ENCODE peak calls at places on chromosomes 16 and 17, in six cellular contexts. One of them, this sample, is unnamed.

GRCh38 chr17:862584-862983 is 80.4 kb downstream of the MRM3 start:
- DNase-seq in fibroblast of lung: no peak
- DNase-seq in ascending aorta: no peak
- DNase-seq in HCT116: no peak
- DNase-seq in cardiac muscle cell: no peak
- DNase-seq in IMR-90: no peak
- DNase-seq in this sample: no peak

GRCh38 chr16:13441675-13442074 is 478.3 kb upstream of the ERCC4 start:
- DNase-seq in HCT116: no peak
- DNase-seq in cardiac muscle cell: no peak
- DNase-seq in fibroblast of lung: no peak
- DNase-seq in IMR-90: no peak
- DNase-seq in ascending aorta: no peak
- DNase-seq in this sample: no peak

GRCh38 chr17:68613739-68614298 is 12.7 kb upstream of the FAM20A start:
- DNase-seq in ascending aorta: no peak
- DNase-seq in IMR-90: no peak
- DNase-seq in HCT116: peak; percentile 62
- DNase-seq in cardiac muscle cell: peak; percentile 92
- DNase-seq in fibroblast of lung: peak; percentile 71
- DNase-seq in this sample: peak; percentile 70

GRCh38 chr16:17070882-17071592 is 399.7 kb downstream of the XYLT1 start:
- DNase-seq in ascending aorta: peak; percentile 16
- DNase-seq in HCT116: no peak
- DNase-seq in fibroblast of lung: no peak
- DNase-seq in cardiac muscle cell: peak; percentile 8
- DNase-seq in IMR-90: no peak
- DNase-seq in this sample: peak; percentile 66

GRCh38 chr17:80564545-80564944 is 19.9 kb downstream of the RPTOR start:
- DNase-seq in HCT116: no peak
- DNase-seq in cardiac muscle cell: no peak
- DNase-seq in fibroblast of lung: no peak
- DNase-seq in IMR-90: no peak
- DNase-seq in ascending aorta: no peak
- DNase-seq in this sample: no peak

GRCh38 chr16:3816326-3816725 is 64.2 kb downstream of the CREBBP start:
- DNase-seq in ascending aorta: no peak
- DNase-seq in HCT116: no peak
- DNase-seq in cardiac muscle cell: no peak
- DNase-seq in fibroblast of lung: no peak
- DNase-seq in IMR-90: no peak
- DNase-seq in this sample: no peak

GRCh38 chr17:13751485-13751793 is 149.7 kb upstream of the HS3ST3A1 start:
- DNase-seq in IMR-90: no peak
- DNase-seq in fibroblast of lung: no peak
- DNase-seq in cardiac muscle cell: no peak
- DNase-seq in HCT116: no peak
- DNase-seq in ascending aorta: no peak
- DNase-seq in this sample: no peak

GRCh38 chr17:64426584-64426983 is 22.3 kb upstream of the MILR1 start:
- DNase-seq in HCT116: no peak
- DNase-seq in fibroblast of lung: no peak
- DNase-seq in cardiac muscle cell: no peak
- DNase-seq in IMR-90: no peak
- DNase-seq in ascending aorta: no peak
- DNase-seq in this sample: no peak

GRCh38 chr17:19338031-19338990 is 24.2 kb downstream of the B9D1 start:
- DNase-seq in fibroblast of lung: peak; percentile 53
- DNase-seq in HCT116: no peak
- DNase-seq in ascending aorta: peak; percentile 7
- DNase-seq in IMR-90: peak; percentile 13
- DNase-seq in cardiac muscle cell: peak; percentile 61
- DNase-seq in this sample: peak; percentile 60

GRCh38 chr17:79154446-79154845 is 79.8 kb downstream of the ENGASE start:
- DNase-seq in IMR-90: no peak
- DNase-seq in ascending aorta: no peak
- DNase-seq in HCT116: no peak
- DNase-seq in cardiac muscle cell: no peak
- DNase-seq in fibroblast of lung: no peak
- DNase-seq in this sample: no peak

GRCh38 chr17:79153367-79154130 is 78.9 kb downstream of the ENGASE start:
- DNase-seq in fibroblast of lung: no peak
- DNase-seq in IMR-90: no peak
- DNase-seq in ascending aorta: no peak
- DNase-seq in HCT116: no peak
- DNase-seq in cardiac muscle cell: no peak
- DNase-seq in this sample: no peak

GRCh38 chr17:79156463-79157095 is 82.0 kb downstream of the ENGASE start:
- DNase-seq in IMR-90: no peak
- DNase-seq in ascending aorta: no peak
- DNase-seq in HCT116: no peak
- DNase-seq in cardiac muscle cell: no peak
- DNase-seq in fibroblast of lung: no peak
- DNase-seq in this sample: no peak

GRCh38 chr17:79155701-79156100 is 81.1 kb downstream of the ENGASE start:
- DNase-seq in IMR-90: no peak
- DNase-seq in HCT116: no peak
- DNase-seq in cardiac muscle cell: no peak
- DNase-seq in fibroblast of lung: no peak
- DNase-seq in ascending aorta: no peak
- DNase-seq in this sample: no peak

DNA sequence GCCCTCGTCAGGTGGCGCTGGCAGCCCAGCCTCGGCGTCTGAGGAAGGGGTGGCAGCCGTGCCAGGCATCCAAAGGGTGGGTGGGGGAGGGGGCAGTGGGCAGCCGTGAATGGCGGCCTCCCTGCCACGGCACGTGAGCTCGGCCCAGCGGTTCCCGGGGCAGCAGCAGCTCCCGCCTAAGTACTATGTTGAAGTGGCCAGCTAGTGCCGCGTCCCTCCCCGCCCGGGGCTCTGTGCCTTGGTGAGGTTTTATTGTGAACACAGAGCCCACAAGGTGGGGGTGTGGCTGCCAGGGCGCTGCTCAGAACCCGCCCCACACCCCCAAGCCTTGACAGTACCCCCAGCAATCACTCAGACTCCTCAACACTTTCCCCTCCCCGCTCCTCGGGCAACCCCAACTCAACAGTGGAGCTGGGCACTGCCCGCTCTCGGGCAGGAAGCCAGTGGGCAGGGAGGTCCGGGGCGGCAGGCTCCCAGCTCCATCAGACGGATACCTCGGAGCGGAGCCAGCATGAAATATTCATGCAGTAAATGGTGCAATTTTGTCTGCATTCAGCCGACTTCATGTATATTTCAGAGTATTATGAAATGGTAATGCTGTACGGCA is 80.4 kb downstream of the ENGASE start:
- DNase-seq in ascending aorta: no peak
- DNase-seq in cardiac muscle cell: no peak
- DNase-seq in IMR-90: no peak
- DNase-seq in fibroblast of lung: no peak
- DNase-seq in HCT116: no peak
- DNase-seq in this sample: no peak
- H3K27me3 ChIP-seq in ascending aorta: no peaks in the 10 kb centered on the region
- H3K27me3 ChIP-seq in cardiac muscle cell: no peaks in the 10 kb centered on the region
- H3K27me3 ChIP-seq in IMR-90: peaks cover 6% of the 10 kb centered on the region
- H3K27me3 ChIP-seq in fibroblast of lung: no peaks in the 10 kb centered on the region
- H3K27me3 ChIP-seq in HCT116: peaks cover 17% of the 10 kb centered on the region
- H3K27me3 ChIP-seq in this sample: no peaks in the 10 kb centered on the region

GRCh38 chr17:75875182-75875939 is 3.0 kb downstream of the TRIM47 start:
- DNase-seq in HCT116: no peak
- DNase-seq in cardiac muscle cell: no peak
- DNase-seq in fibroblast of lung: no peak
- DNase-seq in IMR-90: no peak
- DNase-seq in ascending aorta: no peak
- DNase-seq in this sample: peak; percentile 68

GRCh38 chr17:75875940-75876189 is 2.5 kb downstream of the TRIM47 start:
- DNase-seq in fibroblast of lung: no peak
- DNase-seq in ascending aorta: no peak
- DNase-seq in cardiac muscle cell: no peak
- DNase-seq in HCT116: no peak
- DNase-seq in IMR-90: no peak
- DNase-seq in this sample: no peak

GRCh38 chr17:75877752-75878173 is 618 bp downstream of the TRIM47 start:
- DNase-seq in IMR-90: peak; percentile 71
- DNase-seq in HCT116: no peak
- DNase-seq in fibroblast of lung: peak; percentile 57
- DNase-seq in ascending aorta: no peak
- DNase-seq in cardiac muscle cell: peak; percentile 81
- DNase-seq in this sample: peak; percentile 81

GRCh38 chr17:75876938-75877751 is 1.2 kb downstream of the TRIM47 start:
- DNase-seq in IMR-90: peak; percentile 97
- DNase-seq in cardiac muscle cell: no peak
- DNase-seq in fibroblast of lung: peak; percentile 94
- DNase-seq in HCT116: peak; percentile 87
- DNase-seq in ascending aorta: peak; percentile 88
- DNase-seq in this sample: peak; percentile 90

DNA sequence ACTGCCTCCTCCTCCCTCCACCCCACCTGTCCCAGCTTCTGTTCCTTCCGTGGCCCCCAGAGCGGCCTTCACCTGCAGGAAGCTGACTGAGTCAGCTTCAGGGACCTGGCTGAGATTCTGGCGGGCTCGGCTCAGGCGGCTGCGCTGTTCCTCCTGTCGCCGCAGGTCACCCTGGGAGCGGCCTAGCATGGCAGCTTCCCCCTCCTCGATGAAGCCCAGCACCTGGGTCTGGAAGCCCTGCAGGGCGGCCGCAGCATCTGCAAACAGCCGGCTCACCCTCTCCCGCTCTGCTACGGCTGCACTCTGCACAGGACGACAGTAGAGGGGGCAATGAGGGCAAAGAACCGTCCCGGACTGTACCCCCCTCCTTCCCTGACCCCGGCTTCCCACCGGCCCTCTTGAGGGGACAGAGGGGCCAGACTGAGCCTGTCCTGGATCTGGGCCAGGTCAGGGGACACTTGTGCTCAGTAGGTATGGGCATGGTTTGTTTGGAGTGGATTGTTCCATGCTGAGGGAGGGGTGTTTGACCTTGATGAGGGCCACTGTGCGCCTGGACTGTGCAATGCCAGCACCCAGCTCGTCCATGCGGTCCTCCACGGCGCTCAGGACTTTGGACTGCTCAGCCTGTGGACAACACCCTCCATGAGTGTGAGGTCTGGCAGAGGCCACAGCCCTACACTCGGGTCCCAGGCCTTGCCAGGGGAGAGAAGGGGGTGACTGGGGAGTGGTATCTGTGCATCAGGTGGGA is 2.0 kb downstream of the TRIM47 start:
- DNase-seq in ascending aorta: no peak
- DNase-seq in IMR-90: no peak
- DNase-seq in cardiac muscle cell: no peak
- DNase-seq in HCT116: peak; percentile 84
- DNase-seq in fibroblast of lung: no peak
- DNase-seq in this sample: peak; percentile 90
- H3K27me3 ChIP-seq in ascending aorta: no peaks in the 10 kb centered on the region
- H3K27me3 ChIP-seq in IMR-90: peaks cover 3% of the 10 kb centered on the region
- H3K27me3 ChIP-seq in cardiac muscle cell: peaks cover 30% of the 10 kb centered on the region
- H3K27me3 ChIP-seq in HCT116: no peaks in the 10 kb centered on the region
- H3K27me3 ChIP-seq in fibroblast of lung: peaks cover 6% of the 10 kb centered on the region
- H3K27me3 ChIP-seq in this sample: no peaks in the 10 kb centered on the region

DNA sequence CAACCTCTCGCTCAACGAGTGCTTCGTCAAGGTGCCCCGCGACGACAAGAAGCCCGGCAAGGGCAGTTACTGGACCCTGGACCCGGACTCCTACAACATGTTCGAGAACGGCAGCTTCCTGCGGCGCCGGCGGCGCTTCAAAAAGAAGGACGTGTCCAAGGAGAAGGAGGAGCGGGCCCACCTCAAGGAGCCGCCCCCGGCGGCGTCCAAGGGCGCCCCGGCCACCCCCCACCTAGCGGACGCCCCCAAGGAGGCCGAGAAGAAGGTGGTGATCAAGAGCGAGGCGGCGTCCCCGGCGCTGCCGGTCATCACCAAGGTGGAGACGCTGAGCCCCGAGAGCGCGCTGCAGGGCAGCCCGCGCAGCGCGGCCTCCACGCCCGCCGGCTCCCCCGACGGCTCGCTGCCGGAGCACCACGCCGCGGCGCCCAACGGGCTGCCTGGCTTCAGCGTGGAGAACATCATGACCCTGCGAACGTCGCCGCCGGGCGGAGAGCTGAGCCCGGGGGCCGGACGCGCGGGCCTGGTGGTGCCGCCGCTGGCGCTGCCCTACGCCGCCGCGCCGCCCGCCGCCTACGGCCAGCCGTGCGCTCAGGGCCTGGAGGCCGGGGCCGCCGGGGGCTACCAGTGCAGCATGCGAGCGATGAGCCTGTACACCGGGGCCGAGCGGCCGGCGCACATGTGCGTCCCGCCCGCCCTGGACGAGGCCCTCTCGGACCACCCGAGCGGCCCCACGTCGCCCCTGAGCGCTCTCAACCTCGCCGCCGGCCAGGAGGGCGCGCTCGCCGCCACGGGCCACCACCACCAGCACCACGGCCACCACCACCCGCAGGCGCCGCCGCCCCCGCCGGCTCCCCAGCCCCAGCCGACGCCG is 1.3 kb downstream of the FOXC2 start:
- DNase-seq in HCT116: no peak
- DNase-seq in cardiac muscle cell: peak; percentile 67
- DNase-seq in IMR-90: peak; percentile 39
- DNase-seq in fibroblast of lung: peak; percentile 52
- DNase-seq in ascending aorta: no peak
- DNase-seq in this sample: no peak
- H3K27me3 ChIP-seq in HCT116: peaks cover 5% of the 10 kb centered on the region
- H3K27me3 ChIP-seq in cardiac muscle cell: peaks cover 77% of the 10 kb centered on the region
- H3K27me3 ChIP-seq in IMR-90: no peaks in the 10 kb centered on the region
- H3K27me3 ChIP-seq in fibroblast of lung: no peaks in the 10 kb centered on the region
- H3K27me3 ChIP-seq in ascending aorta: no peaks in the 10 kb centered on the region
- H3K27me3 ChIP-seq in this sample: peaks cover 76% of the 10 kb centered on the region

GRCh38 chr16:1449201-1449788 is 4.9 kb upstream of the CCDC154 start:
- DNase-seq in ascending aorta: no peak
- DNase-seq in fibroblast of lung: no peak
- DNase-seq in HCT116: no peak
- DNase-seq in cardiac muscle cell: no peak
- DNase-seq in IMR-90: no peak
- DNase-seq in this sample: no peak

GRCh38 chr16:1451702-1452392 is 7.5 kb upstream of the CCDC154 start:
- DNase-seq in fibroblast of lung: no peak
- DNase-seq in HCT116: no peak
- DNase-seq in ascending aorta: no peak
- DNase-seq in IMR-90: no peak
- DNase-seq in cardiac muscle cell: no peak
- DNase-seq in this sample: no peak

GRCh38 chr16:1448536-1449116 is 4.3 kb upstream of the CCDC154 start:
- DNase-seq in IMR-90: no peak
- DNase-seq in ascending aorta: no peak
- DNase-seq in fibroblast of lung: no peak
- DNase-seq in cardiac muscle cell: no peak
- DNase-seq in HCT116: no peak
- DNase-seq in this sample: no peak

GRCh38 chr16:1450841-1451240 is 6.5 kb upstream of the CCDC154 start:
- DNase-seq in HCT116: no peak
- DNase-seq in ascending aorta: no peak
- DNase-seq in IMR-90: no peak
- DNase-seq in cardiac muscle cell: no peak
- DNase-seq in fibroblast of lung: no peak
- DNase-seq in this sample: no peak

DNA sequence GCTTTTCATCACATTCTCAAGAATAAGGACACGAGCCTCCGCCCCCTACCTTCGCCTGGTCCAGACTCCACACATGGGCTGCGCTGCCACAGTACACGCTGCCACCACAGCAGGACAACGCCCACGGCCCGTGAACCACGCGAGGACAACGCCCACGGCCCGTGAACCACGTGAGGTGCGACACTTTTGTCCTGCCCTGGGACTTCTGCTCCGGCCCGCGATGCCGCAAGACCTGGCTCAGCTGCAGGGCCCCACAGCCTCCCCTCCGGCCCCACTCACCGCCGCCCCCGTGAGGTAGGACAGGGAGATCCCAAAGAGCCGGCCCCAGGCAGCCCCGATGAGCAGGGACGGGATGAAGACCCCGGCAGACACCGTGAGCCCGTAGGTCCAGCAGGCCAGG is 5.9 kb upstream of the CCDC154 start:
- DNase-seq in ascending aorta: no peak
- DNase-seq in fibroblast of lung: no peak
- DNase-seq in IMR-90: no peak
- DNase-seq in cardiac muscle cell: no peak
- DNase-seq in HCT116: no peak
- DNase-seq in this sample: no peak
- H3K27me3 ChIP-seq in ascending aorta: no peaks in the 10 kb centered on the region
- H3K27me3 ChIP-seq in fibroblast of lung: no peaks in the 10 kb centered on the region
- H3K27me3 ChIP-seq in IMR-90: no peaks in the 10 kb centered on the region
- H3K27me3 ChIP-seq in cardiac muscle cell: no peaks in the 10 kb centered on the region
- H3K27me3 ChIP-seq in HCT116: no peaks in the 10 kb centered on the region
- H3K27me3 ChIP-seq in this sample: no peaks in the 10 kb centered on the region